ENCODE peak calls at places on chromosomes 1 and 21, in six cellular contexts. G, T, R, M, H and Z are unnamed samples.

GRCh38 chr1:203534526-203534925 is 40.6 kb downstream of the OPTC start:
- DNase-seq in G (peak; percentile 89), T (peak; percentile 95), R (peak; percentile 81), M (no peak), H (peak; percentile 93), Z (peak; percentile 98)

GRCh38 chr1:224217655-224218615 is 34.9 kb downstream of the DEGS1 start:
- DNase-seq in G (no peak), T (no peak), R (no peak), M (no peak), H (no peak), Z (no peak)

GRCh38 chr1:163066686-163067085 is 2.5 kb upstream of the RGS4 start:
- DNase-seq in G (no peak), T (no peak), R (no peak), M (no peak), H (no peak), Z (no peak)

GRCh38 chr1:46724991-46725735 is 6.2 kb upstream of the EFCAB14 start:
- DNase-seq in G (peak; percentile 51), T (peak; percentile 59), R (peak; percentile 54), M (peak; percentile 41), H (peak; percentile 80), Z (peak; percentile 74)

GRCh38 chr1:204204944-204205343 is 8.7 kb upstream of the KISS1 start:
- DNase-seq in G (no peak), T (no peak), R (no peak), M (no peak), H (no peak), Z (no peak)

GRCh38 chr1:227774721-227775665 is 39.8 kb downstream of the SNAP47 start:
- DNase-seq in G (no peak), T (no peak), R (no peak), M (no peak), H (no peak), Z (no peak)

GRCh38 chr21:30579351-30579750 is 10.8 kb downstream of the KRTAP22-2 start:
- DNase-seq in G (no peak), T (no peak), R (no peak), M (no peak), H (no peak), Z (no peak)

GRCh38 chr1:42258218-42258617 is 76.8 kb downstream of the FOXJ3 start:
- DNase-seq in G (no peak), T (no peak), R (no peak), M (no peak), H (no peak), Z (no peak)

GRCh38 chr21:45286671-45287437 is 841 bp downstream of the POFUT2 start:
- DNase-seq in G (no peak), T (no peak), R (no peak), M (no peak), H (peak; percentile 62), Z (no peak)

GRCh38 chr1:68291763-68292384 is 59.6 kb upstream of the WLS start:
- DNase-seq in G (no peak), T (no peak), R (no peak), M (no peak), H (no peak), Z (no peak)

GRCh38 chr1:200359610-200360163 is 50.1 kb downstream of the ZNF281 start:
- DNase-seq in G (no peak), T (peak; percentile 74), R (no peak), M (no peak), H (no peak), Z (peak; percentile 50)

GRCh38 chr1:62209931-62210595 is 15.4 kb downstream of the L1TD1 start:
- DNase-seq in G (no peak), T (no peak), R (no peak), M (no peak), H (no peak), Z (peak; percentile 43)

GRCh38 chr1:41533016-41533730 is 48.7 kb upstream of the EDN2 start:
- DNase-seq in G (no peak), T (no peak), R (peak; percentile 12), M (no peak), H (peak; percentile 47), Z (no peak)

GRCh38 chr1:9275567-9276034 is 17.1 kb upstream of the SPSB1 start:
- DNase-seq in G (peak; percentile 69), T (peak; percentile 80), R (peak; percentile 60), M (peak; percentile 89), H (peak; percentile 75), Z (peak; percentile 95)

GRCh38 chr1:153928776-153929432 is 6.1 kb upstream of the GATAD2B start:
- DNase-seq in G (no peak), T (peak; percentile 54), R (no peak), M (no peak), H (no peak), Z (peak; percentile 45)

GRCh38 chr1:50620680-50621329 is 197.6 kb upstream of the DMRTA2 start:
- DNase-seq in G (no peak), T (peak; percentile 22), R (no peak), M (no peak), H (no peak), Z (peak; percentile 38)

GRCh38 chr1:99629164-99629563 is 16.7 kb upstream of the PALMD start:
- DNase-seq in G (no peak), T (no peak), R (no peak), M (no peak), H (no peak), Z (no peak)

GRCh38 chr21:34796518-34797201 is 127.9 kb downstream of the CLIC6 start:
- DNase-seq in G (no peak), T (no peak), R (no peak), M (no peak), H (no peak), Z (no peak)

GRCh38 chr1:201325678-201326060 is 42.4 kb downstream of the PKP1 start:
- DNase-seq in G (no peak), T (no peak), R (peak; percentile 4), M (no peak), H (no peak), Z (no peak)

GRCh38 chr1:153397924-153398651 is 7.2 kb upstream of the S100A8 start:
- DNase-seq in G (no peak), T (no peak), R (no peak), M (no peak), H (no peak), Z (no peak)